ENCODE peak calls at places on chromosomes 16 and 17, in ten cellular contexts. C is NCI-H1105; T is neuronal stem cell; H is activated T-cell treated with anti-CD3 and anti-CD28 coated beads for 48 hours; N is ureter; G is mucosa of gallbladder; R is activated CD4-positive, alpha-beta T cell treated with anti-CD3 and anti-CD28 coated beads for 24 hours; M is CD4-positive, alpha-beta memory T cell; Z is MV-4-11; K is CD4-positive, alpha-beta T cell. O is an unnamed sample.

GRCh38 chr16:12260647-12261262 is 284.2 kb downstream of the SNX29 start:
- DNase-seq in K (no peak), Z (no peak), T (no peak), C (no peak), G (peak), R (no peak), H (no peak), N (no peak), M (no peak), O (no peak)

GRCh38 chr16:19400709-19401108 is 17.0 kb upstream of the TMC5 start:
- DNase-seq in R (no peak), K (no peak), T (no peak), M (no peak), C (no peak), G (no peak), Z (peak), H (no peak), N (no peak), O (no peak)

GRCh38 chr17:77916771-77917481 is 41.6 kb upstream of the TNRC6C start:
- DNase-seq in N (no peak), Z (peak), K (no peak), T (no peak), G (no peak), H (no peak), M (no peak), C (no peak), R (no peak), O (no peak)

GRCh38 chr16:46918905-46919792 is 35.0 kb downstream of the GPT2 start:
- DNase-seq in G (peak), R (no peak), N (no peak), Z (no peak), M (no peak), K (no peak), T (peak), H (no peak), C (no peak), O (no peak)

GRCh38 chr16:81647527-81647926 is 131.6 kb upstream of the PLCG2 start:
- DNase-seq in N (no peak), H (no peak), R (no peak), K (no peak), C (no peak), T (no peak), Z (no peak), M (no peak), G (no peak), O (no peak)

GRCh38 chr16:16828913-16829398 is 450.0 kb downstream of the NPIPA7 start:
- DNase-seq in K (no peak), H (no peak), G (no peak), T (no peak), N (no peak), C (no peak), R (no peak), Z (peak), M (no peak), O (no peak)

GRCh38 chr17:20156196-20157077 is 147.3 kb downstream of the SPECC1 start:
- DNase-seq in G (peak), Z (no peak), T (peak), N (peak), H (peak), M (peak), C (peak), K (peak), R (peak), O (peak)

GRCh38 chr16:84368327-84368996 is at the start of gene ATP2C2:
- DNase-seq in K (no peak), C (peak), M (no peak), R (no peak), G (peak), T (no peak), N (no peak), Z (no peak), H (no peak), O (no peak)

GRCh38 chr16:11407047-11407982 is 62.1 kb downstream of the RMI2 start:
- DNase-seq in M (peak), R (peak), K (peak), C (no peak), T (peak), N (peak), Z (peak), G (peak), H (peak), O (no peak)

GRCh38 chr17:1461193-1461944 is 5.3 kb upstream of the CRK start:
- DNase-seq in R (no peak), Z (peak), T (no peak), H (no peak), N (no peak), G (no peak), C (no peak), M (no peak), K (no peak), O (no peak)

GRCh38 chr17:41666336-41666680 is 22.4 kb upstream of the EIF1 start:
- DNase-seq in G (no peak), H (peak), R (peak), N (no peak), C (peak), T (peak), Z (peak), M (peak), K (peak), O (peak)

GRCh38 chr17:182164-182751 is 808 bp upstream of the DOC2B start:
- DNase-seq in R (no peak), N (peak), M (no peak), G (no peak), K (no peak), C (no peak), H (no peak), T (no peak), Z (no peak), O (no peak)

GRCh38 chr16:11361751-11362742 is 16.8 kb downstream of the RMI2 start:
- DNase-seq in K (no peak), R (no peak), Z (peak), C (no peak), G (no peak), M (peak), H (no peak), N (no peak), T (no peak), O (no peak)

GRCh38 chr17:19378416-19379293 is at the start of gene MAPK7:
- DNase-seq in T (no peak), M (peak), C (no peak), K (no peak), H (no peak), G (no peak), Z (no peak), N (no peak), R (no peak), O (no peak)

GRCh38 chr16:88914750-88915368 is 48.4 kb upstream of the PABPN1L start:
- DNase-seq in R (no peak), M (no peak), K (no peak), N (no peak), C (no peak), H (no peak), G (no peak), Z (no peak), T (no peak), O (no peak)

GRCh38 chr17:63995626-63996025 is 2.5 kb upstream of the PRR29 start:
- DNase-seq in R (no peak), K (no peak), T (no peak), H (no peak), M (no peak), G (no peak), C (no peak), N (no peak), Z (no peak), O (no peak)

GRCh38 chr16:8920676-8921625 is 38.8 kb downstream of the LITAFD start:
- DNase-seq in H (no peak), T (no peak), Z (no peak), N (no peak), K (no peak), G (no peak), R (no peak), C (no peak), M (no peak), O (no peak)

GRCh38 chr17:40284085-40284713 is 3.5 kb upstream of the CDC6 start:
- DNase-seq in K (no peak), T (no peak), M (no peak), N (peak), G (peak), R (no peak), C (no peak), Z (no peak), H (no peak), O (no peak)